ENCODE peak calls at places on chromosomes 1 and 21, in five cellular contexts. One of them, this sample, is unnamed.

GRCh38 chr1:176795929-176796328 is 333.0 kb downstream of the PAPPA2 start:
- DNase-seq in lung microvascular endothelial cell: no peak
- DNase-seq in activated CD4-positive, CD25-positive, alpha-beta regulatory T cell: no peak
- DNase-seq in GDM1: no peak
- DNase-seq in cardiac muscle cell: no peak
- DNase-seq in this sample: no peak

GRCh38 chr21:34073749-34074282 is 438 bp downstream of the MRPS6 start:
- DNase-seq in lung microvascular endothelial cell: peak
- DNase-seq in activated CD4-positive, CD25-positive, alpha-beta regulatory T cell: peak
- DNase-seq in GDM1: peak
- DNase-seq in cardiac muscle cell: peak
- DNase-seq in this sample: no peak

GRCh38 chr1:48109390-48110009 is 112.3 kb upstream of the TRABD2B start:
- DNase-seq in lung microvascular endothelial cell: peak
- DNase-seq in activated CD4-positive, CD25-positive, alpha-beta regulatory T cell: no peak
- DNase-seq in GDM1: no peak
- DNase-seq in cardiac muscle cell: peak
- DNase-seq in this sample: no peak

GRCh38 chr21:41393876-41394465 is 32.1 kb upstream of the MX1 start:
- DNase-seq in lung microvascular endothelial cell: no peak
- DNase-seq in activated CD4-positive, CD25-positive, alpha-beta regulatory T cell: no peak
- DNase-seq in GDM1: no peak
- DNase-seq in cardiac muscle cell: no peak
- DNase-seq in this sample: no peak

GRCh38 chr1:117967472-117967871 is 37.9 kb downstream of the WDR3 start:
- DNase-seq in lung microvascular endothelial cell: no peak
- DNase-seq in activated CD4-positive, CD25-positive, alpha-beta regulatory T cell: no peak
- DNase-seq in GDM1: no peak
- DNase-seq in cardiac muscle cell: no peak
- DNase-seq in this sample: no peak

GRCh38 chr21:17819878-17820232 is 699 bp upstream of the C21orf91 start:
- DNase-seq in lung microvascular endothelial cell: no peak
- DNase-seq in activated CD4-positive, CD25-positive, alpha-beta regulatory T cell: no peak
- DNase-seq in GDM1: no peak
- DNase-seq in cardiac muscle cell: no peak
- DNase-seq in this sample: no peak

GRCh38 chr1:84940481-84940880 is 47.5 kb upstream of the LPAR3 start:
- DNase-seq in lung microvascular endothelial cell: no peak
- DNase-seq in activated CD4-positive, CD25-positive, alpha-beta regulatory T cell: no peak
- DNase-seq in GDM1: no peak
- DNase-seq in cardiac muscle cell: no peak
- DNase-seq in this sample: no peak

GRCh38 chr1:208207388-208208131 is 36.6 kb downstream of the PLXNA2 start:
- DNase-seq in lung microvascular endothelial cell: peak
- DNase-seq in activated CD4-positive, CD25-positive, alpha-beta regulatory T cell: no peak
- DNase-seq in GDM1: peak
- DNase-seq in cardiac muscle cell: no peak
- DNase-seq in this sample: no peak

GRCh38 chr1:76826072-76826827 is 41.0 kb upstream of the ST6GALNAC5 start:
- DNase-seq in lung microvascular endothelial cell: no peak
- DNase-seq in activated CD4-positive, CD25-positive, alpha-beta regulatory T cell: no peak
- DNase-seq in GDM1: no peak
- DNase-seq in cardiac muscle cell: no peak
- DNase-seq in this sample: no peak

GRCh38 chr1:58398714-58399113 is 147.8 kb downstream of the OMA1 start:
- DNase-seq in lung microvascular endothelial cell: no peak
- DNase-seq in activated CD4-positive, CD25-positive, alpha-beta regulatory T cell: no peak
- DNase-seq in GDM1: no peak
- DNase-seq in cardiac muscle cell: no peak
- DNase-seq in this sample: no peak

GRCh38 chr1:76040327-76040868 is 34.1 kb upstream of the ST6GALNAC3 start:
- DNase-seq in lung microvascular endothelial cell: no peak
- DNase-seq in activated CD4-positive, CD25-positive, alpha-beta regulatory T cell: no peak
- DNase-seq in GDM1: no peak
- DNase-seq in cardiac muscle cell: peak
- DNase-seq in this sample: no peak

GRCh38 chr1:23567629-23567995 is 8.3 kb upstream of the ID3 start:
- DNase-seq in lung microvascular endothelial cell: no peak
- DNase-seq in activated CD4-positive, CD25-positive, alpha-beta regulatory T cell: no peak
- DNase-seq in GDM1: no peak
- DNase-seq in cardiac muscle cell: no peak
- DNase-seq in this sample: no peak

GRCh38 chr1:115164484-115164883 is 75.2 kb upstream of the TSPAN2 start:
- DNase-seq in lung microvascular endothelial cell: no peak
- DNase-seq in activated CD4-positive, CD25-positive, alpha-beta regulatory T cell: no peak
- DNase-seq in GDM1: no peak
- DNase-seq in cardiac muscle cell: no peak
- DNase-seq in this sample: no peak

GRCh38 chr1:54980528-54981241 is at the start of gene TMEM61:
- DNase-seq in lung microvascular endothelial cell: peak
- DNase-seq in activated CD4-positive, CD25-positive, alpha-beta regulatory T cell: no peak
- DNase-seq in GDM1: no peak
- DNase-seq in cardiac muscle cell: peak
- DNase-seq in this sample: no peak

GRCh38 chr1:17110555-17110926 is 8.7 kb downstream of the PADI2 start:
- DNase-seq in lung microvascular endothelial cell: no peak
- DNase-seq in activated CD4-positive, CD25-positive, alpha-beta regulatory T cell: no peak
- DNase-seq in GDM1: no peak
- DNase-seq in cardiac muscle cell: no peak
- DNase-seq in this sample: no peak

GRCh38 chr1:42658880-42659337 is 686 bp downstream of the PPIH start:
- DNase-seq in lung microvascular endothelial cell: peak
- DNase-seq in activated CD4-positive, CD25-positive, alpha-beta regulatory T cell: no peak
- DNase-seq in GDM1: no peak
- DNase-seq in cardiac muscle cell: peak
- DNase-seq in this sample: no peak

GRCh38 chr1:26285366-26286063 is 5.6 kb downstream of the SH3BGRL3 start:
- DNase-seq in lung microvascular endothelial cell: peak
- DNase-seq in activated CD4-positive, CD25-positive, alpha-beta regulatory T cell: no peak
- DNase-seq in GDM1: peak
- DNase-seq in cardiac muscle cell: peak
- DNase-seq in this sample: no peak

GRCh38 chr1:71228727-71229371 is 148.0 kb upstream of the ZRANB2 start:
- DNase-seq in lung microvascular endothelial cell: no peak
- DNase-seq in activated CD4-positive, CD25-positive, alpha-beta regulatory T cell: no peak
- DNase-seq in GDM1: no peak
- DNase-seq in cardiac muscle cell: peak
- DNase-seq in this sample: no peak

GRCh38 chr1:214187933-214188332 is 93.0 kb upstream of the SMYD2 start:
- DNase-seq in lung microvascular endothelial cell: no peak
- DNase-seq in activated CD4-positive, CD25-positive, alpha-beta regulatory T cell: no peak
- DNase-seq in GDM1: no peak
- DNase-seq in cardiac muscle cell: no peak
- DNase-seq in this sample: no peak

GRCh38 chr1:111475706-111476105 is 1.9 kb downstream of the C1orf162 start:
- DNase-seq in lung microvascular endothelial cell: no peak
- DNase-seq in activated CD4-positive, CD25-positive, alpha-beta regulatory T cell: no peak
- DNase-seq in GDM1: no peak
- DNase-seq in cardiac muscle cell: no peak
- DNase-seq in this sample: no peak

GRCh38 chr1:162551969-162552683 is 9.4 kb upstream of the UAP1 start:
- DNase-seq in lung microvascular endothelial cell: no peak
- DNase-seq in activated CD4-positive, CD25-positive, alpha-beta regulatory T cell: no peak
- DNase-seq in GDM1: no peak
- DNase-seq in cardiac muscle cell: no peak
- DNase-seq in this sample: no peak

This sample was measured in NCI-H1048.